ENCODE peak calls at places on chromosome 18, in four cellular contexts. One of them, this sample, is unnamed.

GRCh38 chr18:25866331-25866730 is 224.1 kb downstream of the SS18 start:
- DNase-seq in upper lobe of right lung: no peak
- DNase-seq in endothelial cell of umbilical vein: no peak
- DNase-seq in suprapubic skin: no peak
- DNase-seq in this sample: no peak

GRCh38 chr18:46434629-46435028 is 222.4 kb downstream of the LOXHD1 start:
- DNase-seq in upper lobe of right lung: no peak
- DNase-seq in endothelial cell of umbilical vein: no peak
- DNase-seq in suprapubic skin: no peak
- DNase-seq in this sample: no peak

GRCh38 chr18:48949051-48949605 is 1.6 kb downstream of the SMAD7 start:
- DNase-seq in upper lobe of right lung: peak
- DNase-seq in endothelial cell of umbilical vein: peak
- DNase-seq in suprapubic skin: no peak
- DNase-seq in this sample: peak

GRCh38 chr18:12086249-12086648 is 7.4 kb upstream of the ANKRD62 start:
- DNase-seq in upper lobe of right lung: peak
- DNase-seq in endothelial cell of umbilical vein: no peak
- DNase-seq in suprapubic skin: no peak
- DNase-seq in this sample: no peak

GRCh38 chr18:33101316-33101715 is 328.5 kb upstream of the KLHL14 start:
- DNase-seq in upper lobe of right lung: no peak
- DNase-seq in endothelial cell of umbilical vein: no peak
- DNase-seq in suprapubic skin: no peak
- DNase-seq in this sample: no peak

GRCh38 chr18:24763765-24764548 is 303.5 kb downstream of the HRH4 start:
- DNase-seq in upper lobe of right lung: no peak
- DNase-seq in endothelial cell of umbilical vein: no peak
- DNase-seq in suprapubic skin: no peak
- DNase-seq in this sample: no peak

GRCh38 chr18:13796515-13796914 is 27.4 kb upstream of the MC5R start:
- DNase-seq in upper lobe of right lung: no peak
- DNase-seq in endothelial cell of umbilical vein: no peak
- DNase-seq in suprapubic skin: no peak
- DNase-seq in this sample: no peak

GRCh38 chr18:54776282-54776977 is 51.8 kb upstream of the RAB27B start:
- DNase-seq in upper lobe of right lung: no peak
- DNase-seq in endothelial cell of umbilical vein: peak
- DNase-seq in suprapubic skin: no peak
- DNase-seq in this sample: no peak

GRCh38 chr18:54926593-54927297 is 32.5 kb downstream of the CCDC68 start:
- DNase-seq in upper lobe of right lung: no peak
- DNase-seq in endothelial cell of umbilical vein: no peak
- DNase-seq in suprapubic skin: no peak
- DNase-seq in this sample: no peak

GRCh38 chr18:8303151-8303770 is 306.0 kb upstream of the RAB12 start:
- DNase-seq in upper lobe of right lung: no peak
- DNase-seq in endothelial cell of umbilical vein: no peak
- DNase-seq in suprapubic skin: no peak
- DNase-seq in this sample: no peak

GRCh38 chr18:35369126-35369525 is 8.0 kb downstream of the ZNF396 start:
- DNase-seq in upper lobe of right lung: no peak
- DNase-seq in endothelial cell of umbilical vein: no peak
- DNase-seq in suprapubic skin: no peak
- DNase-seq in this sample: no peak

GRCh38 chr18:61865466-61866165 is 27.2 kb downstream of the RNF152 start:
- DNase-seq in upper lobe of right lung: no peak
- DNase-seq in endothelial cell of umbilical vein: no peak
- DNase-seq in suprapubic skin: no peak
- DNase-seq in this sample: no peak

GRCh38 chr18:72013512-72013911 is 530.6 kb downstream of the CBLN2 start:
- DNase-seq in upper lobe of right lung: no peak
- DNase-seq in endothelial cell of umbilical vein: no peak
- DNase-seq in suprapubic skin: no peak
- DNase-seq in this sample: no peak

GRCh38 chr18:42533010-42533409 is 578.0 kb downstream of the PIK3C3 start:
- DNase-seq in upper lobe of right lung: no peak
- DNase-seq in endothelial cell of umbilical vein: no peak
- DNase-seq in suprapubic skin: no peak
- DNase-seq in this sample: no peak

GRCh38 chr18:62605685-62606084 is 82.9 kb downstream of the ZCCHC2 start:
- DNase-seq in upper lobe of right lung: no peak
- DNase-seq in endothelial cell of umbilical vein: no peak
- DNase-seq in suprapubic skin: no peak
- DNase-seq in this sample: no peak

GRCh38 chr18:46917808-46918600 is 602 bp downstream of the KATNAL2 start:
- DNase-seq in upper lobe of right lung: no peak
- DNase-seq in endothelial cell of umbilical vein: no peak
- DNase-seq in suprapubic skin: no peak
- DNase-seq in this sample: no peak

GRCh38 chr18:43159091-43159490 is 43.6 kb upstream of the RIT2 start:
- DNase-seq in upper lobe of right lung: no peak
- DNase-seq in endothelial cell of umbilical vein: no peak
- DNase-seq in suprapubic skin: no peak
- DNase-seq in this sample: no peak

GRCh38 chr18:48975817-48976649 is 25.3 kb upstream of the SMAD7 start:
- DNase-seq in upper lobe of right lung: peak
- DNase-seq in endothelial cell of umbilical vein: peak
- DNase-seq in suprapubic skin: no peak
- DNase-seq in this sample: no peak

GRCh38 chr18:8969639-8970378 is 132.7 kb upstream of the NDUFV2 start:
- DNase-seq in upper lobe of right lung: no peak
- DNase-seq in endothelial cell of umbilical vein: no peak
- DNase-seq in suprapubic skin: no peak
- DNase-seq in this sample: no peak

GRCh38 chr18:28176933-28177827 is at the start of gene CDH2:
- DNase-seq in upper lobe of right lung: peak
- DNase-seq in endothelial cell of umbilical vein: peak
- DNase-seq in suprapubic skin: no peak
- DNase-seq in this sample: peak

GRCh38 chr18:48816554-48816953 is 134.2 kb downstream of the SMAD7 start:
- DNase-seq in upper lobe of right lung: no peak
- DNase-seq in endothelial cell of umbilical vein: no peak
- DNase-seq in suprapubic skin: peak
- DNase-seq in this sample: peak

GRCh38 chr18:45357681-45358470 is 257.4 kb upstream of the SLC14A2 start:
- DNase-seq in upper lobe of right lung: no peak
- DNase-seq in endothelial cell of umbilical vein: no peak
- DNase-seq in suprapubic skin: no peak
- DNase-seq in this sample: no peak

DNA sequence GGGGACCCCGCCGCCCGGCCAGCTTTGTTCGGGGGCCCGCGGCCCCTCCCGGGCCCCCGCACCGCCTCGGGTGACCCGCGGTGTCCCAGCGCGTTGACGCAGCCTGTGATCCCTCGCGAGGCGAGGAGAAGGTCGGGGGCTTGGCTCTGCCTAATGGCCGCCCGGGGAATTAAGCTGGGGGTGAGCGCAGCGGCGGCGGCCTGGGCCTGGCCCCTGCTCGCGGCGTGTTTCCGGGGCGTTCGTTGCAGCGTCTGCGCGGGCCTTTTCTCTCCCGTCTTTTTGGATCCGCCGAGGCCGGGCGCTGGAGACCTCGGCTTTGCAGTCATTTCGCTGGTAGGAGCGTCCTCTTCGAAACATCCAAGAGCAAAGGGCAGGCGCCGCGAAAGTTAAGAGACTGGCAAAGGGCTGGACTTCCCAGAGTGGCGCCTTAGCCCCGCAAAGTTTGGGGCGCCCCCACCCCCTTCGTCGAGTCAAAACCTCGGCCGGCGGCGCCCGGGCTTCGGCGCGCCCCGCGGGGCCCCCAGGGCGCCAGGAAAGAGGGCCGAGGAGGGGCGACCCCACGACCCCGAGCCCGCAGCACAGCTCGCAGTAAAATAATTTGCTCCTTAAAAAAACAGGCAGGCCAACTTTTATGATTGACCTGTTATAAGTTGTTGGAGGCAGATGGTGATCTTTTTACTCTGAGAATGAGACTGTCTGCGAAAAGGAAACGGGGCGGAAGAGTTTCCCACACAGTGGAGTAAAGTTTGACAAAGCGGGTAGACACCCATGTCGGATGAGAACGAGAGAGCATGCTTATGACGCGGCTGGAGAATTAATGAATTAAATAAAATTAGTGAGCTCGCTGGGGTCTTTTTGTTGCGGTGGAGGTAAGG is 1.4 kb downstream of the SALL3 start:
- DNase-seq in upper lobe of right lung: no peak
- DNase-seq in endothelial cell of umbilical vein: no peak
- DNase-seq in suprapubic skin: no peak
- DNase-seq in this sample: no peak
- H3K4me3 ChIP-seq in upper lobe of right lung: no peak
- H3K4me3 ChIP-seq in endothelial cell of umbilical vein: no peak
- H3K4me3 ChIP-seq in suprapubic skin: peak
- H3K4me3 ChIP-seq in this sample: peak

GRCh38 chr18:14943967-14944636 is 196.1 kb downstream of the ANKRD30B start:
- DNase-seq in upper lobe of right lung: no peak
- DNase-seq in endothelial cell of umbilical vein: no peak
- DNase-seq in suprapubic skin: no peak
- DNase-seq in this sample: peak

GRCh38 chr18:14944838-14945237 is 196.9 kb downstream of the ANKRD30B start:
- DNase-seq in upper lobe of right lung: no peak
- DNase-seq in endothelial cell of umbilical vein: no peak
- DNase-seq in suprapubic skin: no peak
- DNase-seq in this sample: peak

GRCh38 chr18:14947482-14948162 is 199.7 kb downstream of the ANKRD30B start:
- DNase-seq in upper lobe of right lung: no peak
- DNase-seq in endothelial cell of umbilical vein: no peak
- DNase-seq in suprapubic skin: no peak
- DNase-seq in this sample: peak

GRCh38 chr18:14945286-14945685 is 197.3 kb downstream of the ANKRD30B start:
- DNase-seq in upper lobe of right lung: no peak
- DNase-seq in endothelial cell of umbilical vein: no peak
- DNase-seq in suprapubic skin: no peak
- DNase-seq in this sample: no peak

DNA sequence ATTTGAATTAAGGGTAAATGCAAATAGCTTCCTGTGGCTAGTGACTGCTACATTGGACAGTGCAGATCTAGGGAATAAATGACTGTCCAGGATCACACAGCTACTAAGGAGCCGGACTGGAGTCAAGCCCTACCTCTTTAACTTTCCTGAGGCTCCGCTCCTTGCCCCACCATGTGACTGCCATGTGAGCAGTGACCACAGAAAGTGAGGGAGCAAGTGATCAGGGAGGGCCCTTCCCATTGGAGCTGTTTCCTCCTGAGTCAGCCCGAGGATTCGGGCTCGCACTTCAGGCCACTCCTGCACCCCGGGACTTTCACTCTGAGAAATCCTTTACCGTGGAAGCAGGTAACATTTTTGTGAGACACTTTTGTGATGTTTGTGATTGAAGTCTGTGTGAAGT is 198.0 kb downstream of the ANKRD30B start:
- DNase-seq in upper lobe of right lung: no peak
- DNase-seq in endothelial cell of umbilical vein: no peak
- DNase-seq in suprapubic skin: no peak
- DNase-seq in this sample: peak
- H3K4me3 ChIP-seq in upper lobe of right lung: no peak
- H3K4me3 ChIP-seq in endothelial cell of umbilical vein: no peak
- H3K4me3 ChIP-seq in suprapubic skin: peak
- H3K4me3 ChIP-seq in this sample: no peak

GRCh38 chr18:50662775-50663383 is 103.0 kb downstream of the MAPK4 start:
- DNase-seq in upper lobe of right lung: peak
- DNase-seq in endothelial cell of umbilical vein: no peak
- DNase-seq in suprapubic skin: no peak
- DNase-seq in this sample: peak
- H3K4me3 ChIP-seq in upper lobe of right lung: no peak
- H3K4me3 ChIP-seq in endothelial cell of umbilical vein: no peak
- H3K4me3 ChIP-seq in suprapubic skin: no peak
- H3K4me3 ChIP-seq in this sample: no peak

GRCh38 chr18:10456718-10457499 is 2.5 kb downstream of the APCDD1 start:
- DNase-seq in upper lobe of right lung: no peak
- DNase-seq in endothelial cell of umbilical vein: no peak
- DNase-seq in suprapubic skin: no peak
- DNase-seq in this sample: no peak
- H3K4me3 ChIP-seq in upper lobe of right lung: peak
- H3K4me3 ChIP-seq in endothelial cell of umbilical vein: no peak
- H3K4me3 ChIP-seq in suprapubic skin: peak
- H3K4me3 ChIP-seq in this sample: peak

GRCh38 chr18:5311273-5312009 is 15.9 kb upstream of the ZBTB14 start:
- DNase-seq in upper lobe of right lung: no peak
- DNase-seq in endothelial cell of umbilical vein: no peak
- DNase-seq in suprapubic skin: no peak
- DNase-seq in this sample: no peak

GRCh38 chr18:5304232-5304631 is 8.7 kb upstream of the ZBTB14 start:
- DNase-seq in upper lobe of right lung: no peak
- DNase-seq in endothelial cell of umbilical vein: no peak
- DNase-seq in suprapubic skin: no peak
- DNase-seq in this sample: no peak

GRCh38 chr18:5305835-5306234 is 10.3 kb upstream of the ZBTB14 start:
- DNase-seq in upper lobe of right lung: no peak
- DNase-seq in endothelial cell of umbilical vein: no peak
- DNase-seq in suprapubic skin: no peak
- DNase-seq in this sample: no peak

GRCh38 chr18:5315838-5316237 is 20.3 kb upstream of the ZBTB14 start:
- DNase-seq in upper lobe of right lung: no peak
- DNase-seq in endothelial cell of umbilical vein: no peak
- DNase-seq in suprapubic skin: no peak
- DNase-seq in this sample: no peak

DNA sequence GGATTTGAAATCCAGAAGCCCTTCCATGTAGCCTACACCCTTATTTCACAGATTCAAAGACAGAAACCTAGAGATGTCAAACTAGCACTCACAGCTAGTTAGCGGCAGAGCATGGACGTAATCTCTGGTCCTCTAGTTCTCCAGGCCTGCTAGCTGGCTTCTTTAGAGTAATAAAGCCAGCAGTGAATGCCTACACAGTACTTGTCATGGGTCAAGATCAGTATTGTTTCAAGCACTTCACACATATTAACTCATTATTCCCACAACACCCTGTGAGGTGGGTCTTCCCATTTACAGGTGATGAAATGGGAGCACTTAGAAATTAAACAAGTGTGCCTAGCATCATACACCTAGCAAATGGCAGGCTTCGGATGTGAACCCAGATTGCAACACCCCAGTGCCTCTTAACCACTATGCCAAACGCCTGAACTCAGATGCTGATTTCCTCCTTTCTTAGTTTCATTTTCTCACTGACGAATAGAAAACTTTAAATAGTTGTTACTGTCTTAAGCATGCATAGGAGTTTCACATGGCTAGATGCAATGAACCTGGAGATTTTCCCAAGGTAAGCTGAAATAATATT is 14.5 kb upstream of the ZBTB14 start:
- DNase-seq in upper lobe of right lung: no peak
- DNase-seq in endothelial cell of umbilical vein: no peak
- DNase-seq in suprapubic skin: no peak
- DNase-seq in this sample: no peak
- H3K4me3 ChIP-seq in upper lobe of right lung: peak
- H3K4me3 ChIP-seq in endothelial cell of umbilical vein: no peak
- H3K4me3 ChIP-seq in suprapubic skin: peak
- H3K4me3 ChIP-seq in this sample: peak

GRCh38 chr18:77131100-77131651 is 1.4 kb downstream of the MBP start:
- DNase-seq in upper lobe of right lung: peak
- DNase-seq in endothelial cell of umbilical vein: no peak
- DNase-seq in suprapubic skin: no peak
- DNase-seq in this sample: no peak

GRCh38 chr18:77130229-77131099 is 2.1 kb downstream of the MBP start:
- DNase-seq in upper lobe of right lung: peak
- DNase-seq in endothelial cell of umbilical vein: no peak
- DNase-seq in suprapubic skin: no peak
- DNase-seq in this sample: no peak

GRCh38 chr18:77124452-77124922 is 8.1 kb downstream of the MBP start:
- DNase-seq in upper lobe of right lung: no peak
- DNase-seq in endothelial cell of umbilical vein: no peak
- DNase-seq in suprapubic skin: no peak
- DNase-seq in this sample: no peak

GRCh38 chr18:77129150-77129551 is 3.4 kb downstream of the MBP start:
- DNase-seq in upper lobe of right lung: no peak
- DNase-seq in endothelial cell of umbilical vein: no peak
- DNase-seq in suprapubic skin: no peak
- DNase-seq in this sample: no peak

GRCh38 chr18:77127769-77128671 is 4.6 kb downstream of the MBP start:
- DNase-seq in upper lobe of right lung: no peak
- DNase-seq in endothelial cell of umbilical vein: no peak
- DNase-seq in suprapubic skin: peak
- DNase-seq in this sample: no peak
- H3K4me3 ChIP-seq in upper lobe of right lung: no peak
- H3K4me3 ChIP-seq in endothelial cell of umbilical vein: no peak
- H3K4me3 ChIP-seq in suprapubic skin: no peak
- H3K4me3 ChIP-seq in this sample: peak

This sample was measured in coronary artery.